ENCODE peak calls at places on chromosomes 1 and 21, in ten cellular contexts. One of them, this sample, is unnamed.

GRCh38 chr1:17886838-17887441 is 131.8 kb downstream of the ACTL8 start:
- DNase-seq in activated CD4-positive, CD25-positive, alpha-beta regulatory T cell: no peak
- DNase-seq in glomerular endothelial cell: no peak
- DNase-seq in fibroblast of mammary gland: no peak
- DNase-seq in A172: no peak
- DNase-seq in caudate nucleus: no peak
- DNase-seq in mammary epithelial cell: no peak
- DNase-seq in AG09319: no peak
- DNase-seq in fibroblast of gingiva: no peak
- DNase-seq in MCF 10A: no peak
- DNase-seq in this sample: no peak

GRCh38 chr21:33971492-33972013 is 55.9 kb upstream of the ATP5PO start:
- DNase-seq in activated CD4-positive, CD25-positive, alpha-beta regulatory T cell: no peak
- DNase-seq in glomerular endothelial cell: no peak
- DNase-seq in fibroblast of mammary gland: peak; percentile 71
- DNase-seq in A172: peak; percentile 83
- DNase-seq in caudate nucleus: no peak
- DNase-seq in mammary epithelial cell: peak; percentile 86
- DNase-seq in AG09319: no peak
- DNase-seq in fibroblast of gingiva: no peak
- DNase-seq in MCF 10A: peak; percentile 62
- DNase-seq in this sample: peak; percentile 80

GRCh38 chr1:232969791-232970190 is 19.4 kb downstream of the NTPCR start:
- DNase-seq in activated CD4-positive, CD25-positive, alpha-beta regulatory T cell: no peak
- DNase-seq in glomerular endothelial cell: no peak
- DNase-seq in fibroblast of mammary gland: peak; percentile 61
- DNase-seq in A172: no peak
- DNase-seq in caudate nucleus: no peak
- DNase-seq in mammary epithelial cell: no peak
- DNase-seq in AG09319: no peak
- DNase-seq in fibroblast of gingiva: no peak
- DNase-seq in MCF 10A: no peak
- DNase-seq in this sample: no peak

GRCh38 chr1:66350001-66350547 is 183.9 kb upstream of the SGIP1 start:
- DNase-seq in activated CD4-positive, CD25-positive, alpha-beta regulatory T cell: no peak
- DNase-seq in glomerular endothelial cell: no peak
- DNase-seq in fibroblast of mammary gland: no peak
- DNase-seq in A172: peak; percentile 44
- DNase-seq in caudate nucleus: peak; percentile 16
- DNase-seq in mammary epithelial cell: peak; percentile 54
- DNase-seq in AG09319: no peak
- DNase-seq in fibroblast of gingiva: no peak
- DNase-seq in MCF 10A: no peak
- DNase-seq in this sample: no peak

GRCh38 chr21:10466200-10466599 is 55.2 kb upstream of the TPTE start:
- DNase-seq in activated CD4-positive, CD25-positive, alpha-beta regulatory T cell: no peak
- DNase-seq in glomerular endothelial cell: no peak
- DNase-seq in fibroblast of mammary gland: no peak
- DNase-seq in A172: no peak
- DNase-seq in caudate nucleus: no peak
- DNase-seq in mammary epithelial cell: no peak
- DNase-seq in AG09319: no peak
- DNase-seq in fibroblast of gingiva: no peak
- DNase-seq in MCF 10A: no peak
- DNase-seq in this sample: no peak

GRCh38 chr1:63269571-63269970 is 52.8 kb upstream of the FOXD3 start:
- DNase-seq in activated CD4-positive, CD25-positive, alpha-beta regulatory T cell: no peak
- DNase-seq in glomerular endothelial cell: no peak
- DNase-seq in fibroblast of mammary gland: peak; percentile 1
- DNase-seq in A172: peak; percentile 1
- DNase-seq in caudate nucleus: no peak
- DNase-seq in mammary epithelial cell: no peak
- DNase-seq in AG09319: no peak
- DNase-seq in fibroblast of gingiva: no peak
- DNase-seq in MCF 10A: peak; percentile 17
- DNase-seq in this sample: no peak

GRCh38 chr21:43294194-43294902 is 125.5 kb downstream of the CRYAA start:
- DNase-seq in activated CD4-positive, CD25-positive, alpha-beta regulatory T cell: no peak
- DNase-seq in glomerular endothelial cell: no peak
- DNase-seq in fibroblast of mammary gland: no peak
- DNase-seq in A172: no peak
- DNase-seq in caudate nucleus: peak; percentile 41
- DNase-seq in mammary epithelial cell: no peak
- DNase-seq in AG09319: no peak
- DNase-seq in fibroblast of gingiva: no peak
- DNase-seq in MCF 10A: no peak
- DNase-seq in this sample: no peak

GRCh38 chr1:170168263-170168662 is 22.5 kb downstream of the NTMT2 start:
- DNase-seq in activated CD4-positive, CD25-positive, alpha-beta regulatory T cell: no peak
- DNase-seq in glomerular endothelial cell: no peak
- DNase-seq in fibroblast of mammary gland: peak; percentile 59
- DNase-seq in A172: peak; percentile 43
- DNase-seq in caudate nucleus: no peak
- DNase-seq in mammary epithelial cell: peak; percentile 2
- DNase-seq in AG09319: no peak
- DNase-seq in fibroblast of gingiva: peak; percentile 21
- DNase-seq in MCF 10A: peak; percentile 48
- DNase-seq in this sample: peak; percentile 14

GRCh38 chr1:183293856-183294255 is 107.8 kb downstream of the LAMC2 start:
- DNase-seq in activated CD4-positive, CD25-positive, alpha-beta regulatory T cell: no peak
- DNase-seq in glomerular endothelial cell: no peak
- DNase-seq in fibroblast of mammary gland: no peak
- DNase-seq in A172: no peak
- DNase-seq in caudate nucleus: no peak
- DNase-seq in mammary epithelial cell: no peak
- DNase-seq in AG09319: no peak
- DNase-seq in fibroblast of gingiva: no peak
- DNase-seq in MCF 10A: no peak
- DNase-seq in this sample: no peak